ENCODE peak calls at places on chromosome 4, in six cellular contexts. One of them, this sample, is unnamed.

GRCh38 chr4:100379583-100380105 is 138.2 kb downstream of the EMCN start:
- DNase-seq in MG63: no peak
- DNase-seq in GM12878: no peak
- DNase-seq in CD4-positive, CD25-positive, alpha-beta regulatory T cell: no peak
- DNase-seq in OCI-LY7: no peak
- DNase-seq in mammary epithelial cell: peak; percentile 42
- DNase-seq in this sample: no peak

GRCh38 chr4:168551945-168552695 is 55.3 kb downstream of the PALLD start:
- DNase-seq in CD4-positive, CD25-positive, alpha-beta regulatory T cell: peak; percentile 36
- DNase-seq in MG63: no peak
- DNase-seq in OCI-LY7: no peak
- DNase-seq in mammary epithelial cell: no peak
- DNase-seq in GM12878: no peak
- DNase-seq in this sample: no peak

GRCh38 chr4:147793973-147794690 is 62.2 kb downstream of the ARHGAP10 start:
- DNase-seq in OCI-LY7: no peak
- DNase-seq in GM12878: no peak
- DNase-seq in CD4-positive, CD25-positive, alpha-beta regulatory T cell: peak; percentile 49
- DNase-seq in mammary epithelial cell: no peak
- DNase-seq in MG63: no peak
- DNase-seq in this sample: no peak

GRCh38 chr4:2923678-2924173 is 39.5 kb downstream of the NOP14 start:
- DNase-seq in mammary epithelial cell: no peak
- DNase-seq in GM12878: no peak
- DNase-seq in CD4-positive, CD25-positive, alpha-beta regulatory T cell: no peak
- DNase-seq in OCI-LY7: no peak
- DNase-seq in MG63: no peak
- DNase-seq in this sample: no peak

GRCh38 chr4:156971168-156971601 is 414 bp downstream of the PDGFC start:
- DNase-seq in CD4-positive, CD25-positive, alpha-beta regulatory T cell: no peak
- DNase-seq in OCI-LY7: no peak
- DNase-seq in MG63: peak; percentile 27
- DNase-seq in GM12878: no peak
- DNase-seq in mammary epithelial cell: no peak
- DNase-seq in this sample: no peak

GRCh38 chr4:23202712-23203247 is 510.0 kb downstream of the GBA3 start:
- DNase-seq in OCI-LY7: no peak
- DNase-seq in CD4-positive, CD25-positive, alpha-beta regulatory T cell: no peak
- DNase-seq in mammary epithelial cell: no peak
- DNase-seq in GM12878: no peak
- DNase-seq in MG63: no peak
- DNase-seq in this sample: no peak

GRCh38 chr4:38090450-38091246 is 130.4 kb downstream of the PTTG2 start:
- DNase-seq in MG63: no peak
- DNase-seq in OCI-LY7: no peak
- DNase-seq in CD4-positive, CD25-positive, alpha-beta regulatory T cell: peak; percentile 37
- DNase-seq in mammary epithelial cell: no peak
- DNase-seq in GM12878: no peak
- DNase-seq in this sample: no peak

GRCh38 chr4:139866270-139866962 is 200.8 kb downstream of the MGST2 start:
- DNase-seq in OCI-LY7: no peak
- DNase-seq in MG63: no peak
- DNase-seq in mammary epithelial cell: no peak
- DNase-seq in GM12878: no peak
- DNase-seq in CD4-positive, CD25-positive, alpha-beta regulatory T cell: no peak
- DNase-seq in this sample: no peak

GRCh38 chr4:146643812-146644401 is 5.2 kb downstream of the POU4F2 start:
- DNase-seq in GM12878: no peak
- DNase-seq in mammary epithelial cell: peak; percentile 15
- DNase-seq in MG63: no peak
- DNase-seq in CD4-positive, CD25-positive, alpha-beta regulatory T cell: no peak
- DNase-seq in OCI-LY7: peak; percentile 3
- DNase-seq in this sample: no peak

DNA sequence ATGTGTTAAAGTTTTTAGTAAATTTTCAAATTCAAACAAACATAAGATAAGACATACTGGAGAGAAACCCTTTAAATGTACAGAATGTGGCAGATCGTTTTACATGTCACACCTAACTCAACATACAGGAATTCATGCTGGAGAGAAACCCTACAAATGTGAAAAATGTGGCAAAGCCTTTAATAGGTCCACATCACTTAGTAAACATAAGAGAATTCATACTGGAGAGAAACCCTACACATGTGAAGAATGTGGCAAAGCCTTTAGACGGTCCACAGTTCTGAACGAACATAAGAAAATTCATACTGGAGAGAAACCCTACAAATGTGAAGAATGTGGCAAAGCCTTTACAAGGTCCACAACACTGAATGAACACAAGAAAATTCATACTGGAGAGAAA is 32.8 kb downstream of the ZNF595 start:
- DNase-seq in CD4-positive, CD25-positive, alpha-beta regulatory T cell: no peak
- DNase-seq in GM12878: no peak
- DNase-seq in mammary epithelial cell: no peak
- DNase-seq in MG63: no peak
- DNase-seq in OCI-LY7: no peak
- DNase-seq in this sample: no peak
- H3K9me3 ChIP-seq in CD4-positive, CD25-positive, alpha-beta regulatory T cell: peaks cover 92% of the 10 kb centered on the region
- H3K9me3 ChIP-seq in GM12878: peaks cover 7% of the 10 kb centered on the region
- H3K9me3 ChIP-seq in mammary epithelial cell: peaks cover 57% of the 10 kb centered on the region
- H3K9me3 ChIP-seq in MG63: peaks cover 41% of the 10 kb centered on the region
- H3K9me3 ChIP-seq in OCI-LY7: peaks cover 49% of the 10 kb centered on the region
- H3K9me3 ChIP-seq in this sample: peaks cover 27% of the 10 kb centered on the region

DNA sequence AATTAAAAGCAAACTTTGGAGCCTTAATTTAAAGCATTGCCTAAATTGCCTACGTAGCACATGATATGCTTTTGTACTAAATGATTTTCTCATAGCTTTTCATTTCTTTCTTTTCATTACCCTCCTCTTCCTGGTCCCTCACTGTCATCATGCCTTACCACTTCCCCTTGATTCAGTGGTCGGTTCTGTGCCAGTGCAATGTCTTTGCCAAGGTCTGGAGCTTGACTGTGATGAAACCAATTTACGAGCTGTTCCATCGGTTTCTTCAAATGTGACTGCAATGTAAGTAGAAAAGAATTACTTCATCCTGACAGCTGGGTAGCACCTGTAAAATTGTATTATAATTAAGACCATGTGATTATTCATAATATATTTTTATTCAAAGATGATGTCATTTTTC is 72.5 kb downstream of the C4orf46 start:
- DNase-seq in mammary epithelial cell: no peak
- DNase-seq in OCI-LY7: no peak
- DNase-seq in CD4-positive, CD25-positive, alpha-beta regulatory T cell: no peak
- DNase-seq in GM12878: no peak
- DNase-seq in MG63: peak; percentile 91
- DNase-seq in this sample: no peak
- H3K9me3 ChIP-seq in mammary epithelial cell: no peaks in the 10 kb centered on the region
- H3K9me3 ChIP-seq in OCI-LY7: no peaks in the 10 kb centered on the region
- H3K9me3 ChIP-seq in CD4-positive, CD25-positive, alpha-beta regulatory T cell: no peaks in the 10 kb centered on the region
- H3K9me3 ChIP-seq in GM12878: no peaks in the 10 kb centered on the region
- H3K9me3 ChIP-seq in MG63: no peaks in the 10 kb centered on the region
- H3K9me3 ChIP-seq in this sample: no peaks in the 10 kb centered on the region

GRCh38 chr4:234178-234577 is 71.1 kb downstream of the ZNF732 start:
- DNase-seq in GM12878: no peak
- DNase-seq in MG63: no peak
- DNase-seq in OCI-LY7: no peak
- DNase-seq in mammary epithelial cell: no peak
- DNase-seq in CD4-positive, CD25-positive, alpha-beta regulatory T cell: no peak
- DNase-seq in this sample: no peak
- H3K9me3 ChIP-seq in GM12878: no peaks in the 10 kb centered on the region
- H3K9me3 ChIP-seq in MG63: no peaks in the 10 kb centered on the region
- H3K9me3 ChIP-seq in OCI-LY7: peaks cover 17% of the 10 kb centered on the region
- H3K9me3 ChIP-seq in mammary epithelial cell: peaks cover 11% of the 10 kb centered on the region
- H3K9me3 ChIP-seq in CD4-positive, CD25-positive, alpha-beta regulatory T cell: peaks cover 4% of the 10 kb centered on the region
- H3K9me3 ChIP-seq in this sample: no peaks in the 10 kb centered on the region

DNA sequence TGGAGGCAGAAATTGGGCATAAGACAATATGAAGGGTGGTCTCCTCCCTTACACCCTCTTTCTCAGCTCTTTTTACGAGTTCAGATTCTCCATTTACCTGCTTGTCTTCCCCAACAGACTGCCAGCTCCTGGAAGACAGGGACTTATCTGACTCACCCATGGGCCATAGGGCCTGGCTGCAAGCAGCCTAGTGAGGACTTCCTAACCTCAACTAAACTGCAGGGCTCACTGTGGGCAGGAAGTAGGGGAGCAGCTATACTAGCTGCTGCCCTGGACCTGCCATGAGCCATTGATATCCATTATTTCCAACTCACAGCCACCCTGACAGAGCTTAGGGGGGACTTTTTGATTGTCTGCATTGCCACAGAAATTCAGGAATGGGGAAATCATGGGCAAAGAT is 11.5 kb upstream of the ZNF718 start:
- DNase-seq in MG63: no peak
- DNase-seq in OCI-LY7: no peak
- DNase-seq in CD4-positive, CD25-positive, alpha-beta regulatory T cell: no peak
- DNase-seq in GM12878: no peak
- DNase-seq in mammary epithelial cell: no peak
- DNase-seq in this sample: no peak
- H3K9me3 ChIP-seq in MG63: no peaks in the 10 kb centered on the region
- H3K9me3 ChIP-seq in OCI-LY7: no peaks in the 10 kb centered on the region
- H3K9me3 ChIP-seq in CD4-positive, CD25-positive, alpha-beta regulatory T cell: peaks cover 48% of the 10 kb centered on the region
- H3K9me3 ChIP-seq in GM12878: peaks cover 7% of the 10 kb centered on the region
- H3K9me3 ChIP-seq in mammary epithelial cell: peaks cover 29% of the 10 kb centered on the region
- H3K9me3 ChIP-seq in this sample: no peaks in the 10 kb centered on the region

This sample was measured in T-helper 17 cell.